ENCODE peak calls at places on chromosomes 13 and 19, in four cellular contexts. One of them, this sample, is unnamed. For H3K27me3, the result is how much of the 10 kb centered on the place peaks cover.

GRCh38 chr13:29902632-29903305 is 52.4 kb upstream of the UBL3 start:
- DNase-seq in gastrocnemius medialis: no peak
- DNase-seq in thyroid gland: no peak
- DNase-seq in heart left ventricle: no peak
- DNase-seq in this sample: no peak

GRCh38 chr19:3024870-3025515 is 4.1 kb downstream of the TLE2 start:
- DNase-seq in gastrocnemius medialis: no peak
- DNase-seq in thyroid gland: no peak
- DNase-seq in heart left ventricle: no peak
- DNase-seq in this sample: no peak

GRCh38 chr13:42363941-42364612 is 92.1 kb downstream of the AKAP11 start:
- DNase-seq in gastrocnemius medialis: no peak
- DNase-seq in thyroid gland: no peak
- DNase-seq in heart left ventricle: no peak
- DNase-seq in this sample: no peak

GRCh38 chr13:21006141-21007005 is 55.0 kb downstream of the LATS2 start:
- DNase-seq in gastrocnemius medialis: no peak
- DNase-seq in thyroid gland: no peak
- DNase-seq in heart left ventricle: no peak
- DNase-seq in this sample: no peak

GRCh38 chr19:17209126-17210036 is 5.8 kb upstream of the USE1 start:
- DNase-seq in gastrocnemius medialis: no peak
- DNase-seq in thyroid gland: no peak
- DNase-seq in heart left ventricle: no peak
- DNase-seq in this sample: no peak

GRCh38 chr19:55156202-55157063 is 1.1 kb downstream of the TNNI3 start:
- DNase-seq in gastrocnemius medialis: no peak
- DNase-seq in thyroid gland: peak
- DNase-seq in heart left ventricle: peak
- DNase-seq in this sample: no peak

GRCh38 chr19:7912697-7913564 is 1.7 kb upstream of the TGFBR3L start:
- DNase-seq in gastrocnemius medialis: no peak
- DNase-seq in thyroid gland: no peak
- DNase-seq in heart left ventricle: no peak
- DNase-seq in this sample: no peak

GRCh38 chr13:101408154-101408553 is 8.2 kb downstream of the NALCN start:
- DNase-seq in gastrocnemius medialis: no peak
- DNase-seq in thyroid gland: no peak
- DNase-seq in heart left ventricle: no peak
- DNase-seq in this sample: no peak

GRCh38 chr19:3098141-3098514 is 4.0 kb downstream of the GNA11 start:
- DNase-seq in gastrocnemius medialis: no peak
- DNase-seq in thyroid gland: no peak
- DNase-seq in heart left ventricle: peak
- DNase-seq in this sample: no peak

GRCh38 chr13:72696590-72696989 is 30.8 kb downstream of the MZT1 start:
- DNase-seq in gastrocnemius medialis: no peak
- DNase-seq in thyroid gland: no peak
- DNase-seq in heart left ventricle: no peak
- DNase-seq in this sample: no peak

GRCh38 chr13:46633416-46633815 is 80.4 kb downstream of the LRCH1 start:
- DNase-seq in gastrocnemius medialis: no peak
- DNase-seq in thyroid gland: no peak
- DNase-seq in heart left ventricle: no peak
- DNase-seq in this sample: no peak

GRCh38 chr13:110638814-110639806 is 23.8 kb downstream of the NAXD start:
- DNase-seq in gastrocnemius medialis: no peak
- DNase-seq in thyroid gland: no peak
- DNase-seq in heart left ventricle: no peak
- DNase-seq in this sample: no peak

GRCh38 chr13:25943666-25944065 is 108.2 kb downstream of the SHISA2 start:
- DNase-seq in gastrocnemius medialis: no peak
- DNase-seq in thyroid gland: no peak
- DNase-seq in heart left ventricle: no peak
- DNase-seq in this sample: no peak

GRCh38 chr19:8045872-8046568 is 6.5 kb upstream of the CCL25 start:
- DNase-seq in gastrocnemius medialis: no peak
- DNase-seq in thyroid gland: no peak
- DNase-seq in heart left ventricle: no peak
- DNase-seq in this sample: no peak

GRCh38 chr13:21120191-21120590 is 56.2 kb downstream of the SKA3 start:
- DNase-seq in gastrocnemius medialis: no peak
- DNase-seq in thyroid gland: no peak
- DNase-seq in heart left ventricle: no peak
- DNase-seq in this sample: no peak

GRCh38 chr13:67148219-67148583 is 81.9 kb downstream of the PCDH9 start:
- DNase-seq in gastrocnemius medialis: no peak
- DNase-seq in thyroid gland: no peak
- DNase-seq in heart left ventricle: no peak
- DNase-seq in this sample: no peak

GRCh38 chr13:108597943-108598342 is 31.5 kb upstream of the MYO16 start:
- DNase-seq in gastrocnemius medialis: no peak
- DNase-seq in thyroid gland: no peak
- DNase-seq in heart left ventricle: no peak
- DNase-seq in this sample: no peak

GRCh38 chr13:65901723-65902122 is 1328.4 kb downstream of the PCDH9 start:
- DNase-seq in gastrocnemius medialis: no peak
- DNase-seq in thyroid gland: no peak
- DNase-seq in heart left ventricle: no peak
- DNase-seq in this sample: no peak

GRCh38 chr19:1684573-1684912 is 32.1 kb upstream of the TCF3 start:
- DNase-seq in gastrocnemius medialis: no peak
- DNase-seq in thyroid gland: no peak
- DNase-seq in heart left ventricle: no peak
- DNase-seq in this sample: no peak

GRCh38 chr19:1685046-1685445 is 32.6 kb upstream of the TCF3 start:
- DNase-seq in gastrocnemius medialis: no peak
- DNase-seq in thyroid gland: no peak
- DNase-seq in heart left ventricle: no peak
- DNase-seq in this sample: no peak

GRCh38 chr19:1683869-1684572 is 31.6 kb upstream of the TCF3 start:
- DNase-seq in gastrocnemius medialis: no peak
- DNase-seq in thyroid gland: no peak
- DNase-seq in heart left ventricle: no peak
- DNase-seq in this sample: no peak

GRCh38 chr19:1678073-1678472 is 25.7 kb upstream of the TCF3 start:
- DNase-seq in gastrocnemius medialis: no peak
- DNase-seq in thyroid gland: no peak
- DNase-seq in heart left ventricle: no peak
- DNase-seq in this sample: no peak

GRCh38 chr19:1680976-1681375 is 28.6 kb upstream of the TCF3 start:
- DNase-seq in gastrocnemius medialis: no peak
- DNase-seq in thyroid gland: no peak
- DNase-seq in heart left ventricle: no peak
- DNase-seq in this sample: no peak
- H3K27me3 ChIP-seq in gastrocnemius medialis: half or more
- H3K27me3 ChIP-seq in thyroid gland: under half
- H3K27me3 ChIP-seq in heart left ventricle: under half
- H3K27me3 ChIP-seq in this sample: under half

GRCh38 chr13:40287428-40287827 is 379.0 kb downstream of the FOXO1 start:
- DNase-seq in gastrocnemius medialis: no peak
- DNase-seq in thyroid gland: no peak
- DNase-seq in heart left ventricle: no peak
- DNase-seq in this sample: no peak

GRCh38 chr13:40285634-40286033 is 380.8 kb downstream of the FOXO1 start:
- DNase-seq in gastrocnemius medialis: no peak
- DNase-seq in thyroid gland: no peak
- DNase-seq in heart left ventricle: no peak
- DNase-seq in this sample: no peak

GRCh38 chr13:40288259-40288658 is 378.2 kb downstream of the FOXO1 start:
- DNase-seq in gastrocnemius medialis: no peak
- DNase-seq in thyroid gland: peak
- DNase-seq in heart left ventricle: no peak
- DNase-seq in this sample: no peak

GRCh38 chr13:40283666-40284065 is 382.8 kb downstream of the FOXO1 start:
- DNase-seq in gastrocnemius medialis: no peak
- DNase-seq in thyroid gland: no peak
- DNase-seq in heart left ventricle: no peak
- DNase-seq in this sample: no peak
- TF ChIP-seq POLR2A in gastrocnemius medialis: no peak
- TF ChIP-seq POLR2A in thyroid gland: no peak
- TF ChIP-seq POLR2A in heart left ventricle: no peak
- TF ChIP-seq POLR2A in this sample: no peak

GRCh38 chr19:15584095-15584494 is 30.9 kb upstream of the CYP4F8 start:
- DNase-seq in gastrocnemius medialis: no peak
- DNase-seq in thyroid gland: no peak
- DNase-seq in heart left ventricle: no peak
- DNase-seq in this sample: no peak
- H3K27me3 ChIP-seq in gastrocnemius medialis: under half
- H3K27me3 ChIP-seq in thyroid gland: under half
- H3K27me3 ChIP-seq in heart left ventricle: under half
- H3K27me3 ChIP-seq in this sample: under half

DNA sequence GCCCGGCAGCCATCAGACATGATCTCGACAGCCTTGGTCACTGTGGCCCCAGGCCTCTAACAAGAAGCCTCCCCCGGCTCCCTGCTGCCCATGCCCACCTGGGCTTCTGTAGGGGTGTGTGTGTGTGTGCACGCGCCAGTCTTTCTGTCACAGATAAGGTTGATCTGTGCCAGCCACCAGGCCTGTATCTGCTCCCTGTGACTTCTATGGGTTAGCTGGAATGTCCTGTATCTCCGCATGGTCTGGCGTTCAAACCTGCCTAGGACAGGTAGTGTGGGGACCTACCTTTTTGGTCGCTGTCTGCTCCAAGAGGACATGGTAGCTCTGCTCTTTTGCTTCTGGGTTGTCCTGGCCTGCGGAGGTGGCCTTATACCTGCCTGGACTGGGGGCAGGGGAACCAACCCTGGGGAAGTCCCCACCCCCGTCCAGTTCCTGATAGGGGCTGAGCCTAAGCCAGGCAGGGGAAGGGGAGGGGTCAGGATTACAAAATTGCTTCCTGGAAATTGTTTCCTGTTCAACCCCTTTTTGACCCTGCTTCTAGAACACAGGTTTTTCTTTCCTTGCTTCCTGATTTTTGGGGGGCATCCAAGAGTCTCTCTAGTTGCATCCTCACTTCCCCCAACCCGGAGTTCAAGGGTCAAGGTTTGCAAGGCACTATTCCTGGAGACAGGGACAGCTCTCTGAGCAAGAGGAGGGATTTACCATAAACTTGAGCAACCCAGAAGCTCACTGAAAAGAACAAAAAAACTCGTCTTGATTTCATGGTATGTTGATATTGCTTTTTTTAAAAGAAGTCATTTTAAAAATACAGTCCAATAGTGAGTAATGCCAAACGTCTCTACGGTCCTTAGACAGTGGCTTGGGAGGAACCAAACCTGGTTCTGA is at the start of gene LRG1:
- DNase-seq in gastrocnemius medialis: no peak
- DNase-seq in thyroid gland: peak
- DNase-seq in heart left ventricle: no peak
- DNase-seq in this sample: no peak
- TF ChIP-seq POLR2A in gastrocnemius medialis: no peak
- TF ChIP-seq POLR2A in thyroid gland: no peak
- TF ChIP-seq POLR2A in heart left ventricle: no peak
- TF ChIP-seq POLR2A in this sample: peak

GRCh38 chr19:35352177-35352447 is 4.4 kb downstream of the FFAR1 start:
- DNase-seq in gastrocnemius medialis: no peak
- DNase-seq in thyroid gland: no peak
- DNase-seq in heart left ventricle: no peak
- DNase-seq in this sample: no peak

GRCh38 chr19:35352448-35353304 is 5.0 kb downstream of the FFAR1 start:
- DNase-seq in gastrocnemius medialis: no peak
- DNase-seq in thyroid gland: peak
- DNase-seq in heart left ventricle: peak
- DNase-seq in this sample: no peak

GRCh38 chr19:35350591-35350990 is 2.9 kb downstream of the FFAR1 start:
- DNase-seq in gastrocnemius medialis: no peak
- DNase-seq in thyroid gland: no peak
- DNase-seq in heart left ventricle: no peak
- DNase-seq in this sample: no peak

GRCh38 chr19:35349614-35350521 is 2.2 kb downstream of the FFAR1 start:
- DNase-seq in gastrocnemius medialis: no peak
- DNase-seq in thyroid gland: no peak
- DNase-seq in heart left ventricle: no peak
- DNase-seq in this sample: no peak

DNA sequence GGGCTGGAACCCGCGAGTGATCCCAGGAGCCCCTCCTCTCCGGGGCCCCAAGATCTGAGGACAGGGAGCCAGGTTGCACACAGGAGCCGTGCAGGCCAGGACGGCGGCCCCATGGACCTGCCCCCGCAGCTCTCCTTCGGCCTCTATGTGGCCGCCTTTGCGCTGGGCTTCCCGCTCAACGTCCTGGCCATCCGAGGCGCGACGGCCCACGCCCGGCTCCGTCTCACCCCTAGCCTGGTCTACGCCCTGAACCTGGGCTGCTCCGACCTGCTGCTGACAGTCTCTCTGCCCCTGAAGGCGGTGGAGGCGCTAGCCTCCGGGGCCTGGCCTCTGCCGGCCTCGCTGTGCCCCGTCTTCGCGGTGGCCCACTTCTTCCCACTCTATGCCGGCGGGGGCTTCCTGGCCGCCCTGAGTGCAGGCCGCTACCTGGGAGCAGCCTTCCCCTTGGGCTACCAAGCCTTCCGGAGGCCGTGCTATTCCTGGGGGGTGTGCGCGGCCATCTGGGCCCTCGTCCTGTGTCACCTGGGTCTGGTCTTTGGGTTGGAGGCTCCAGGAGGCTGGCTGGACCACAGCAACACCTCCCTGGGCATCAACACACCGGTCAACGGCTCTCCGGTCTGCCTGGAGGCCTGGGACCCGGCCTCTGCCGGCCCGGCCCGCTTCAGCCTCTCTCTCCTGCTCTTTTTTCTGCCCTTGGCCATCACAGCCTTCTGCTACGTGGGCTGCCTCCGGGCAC is 3.9 kb downstream of the FFAR1 start:
- DNase-seq in gastrocnemius medialis: no peak
- DNase-seq in thyroid gland: no peak
- DNase-seq in heart left ventricle: no peak
- DNase-seq in this sample: no peak
- H3K27me3 ChIP-seq in gastrocnemius medialis: under half
- H3K27me3 ChIP-seq in thyroid gland: under half
- H3K27me3 ChIP-seq in heart left ventricle: under half
- H3K27me3 ChIP-seq in this sample: under half

DNA sequence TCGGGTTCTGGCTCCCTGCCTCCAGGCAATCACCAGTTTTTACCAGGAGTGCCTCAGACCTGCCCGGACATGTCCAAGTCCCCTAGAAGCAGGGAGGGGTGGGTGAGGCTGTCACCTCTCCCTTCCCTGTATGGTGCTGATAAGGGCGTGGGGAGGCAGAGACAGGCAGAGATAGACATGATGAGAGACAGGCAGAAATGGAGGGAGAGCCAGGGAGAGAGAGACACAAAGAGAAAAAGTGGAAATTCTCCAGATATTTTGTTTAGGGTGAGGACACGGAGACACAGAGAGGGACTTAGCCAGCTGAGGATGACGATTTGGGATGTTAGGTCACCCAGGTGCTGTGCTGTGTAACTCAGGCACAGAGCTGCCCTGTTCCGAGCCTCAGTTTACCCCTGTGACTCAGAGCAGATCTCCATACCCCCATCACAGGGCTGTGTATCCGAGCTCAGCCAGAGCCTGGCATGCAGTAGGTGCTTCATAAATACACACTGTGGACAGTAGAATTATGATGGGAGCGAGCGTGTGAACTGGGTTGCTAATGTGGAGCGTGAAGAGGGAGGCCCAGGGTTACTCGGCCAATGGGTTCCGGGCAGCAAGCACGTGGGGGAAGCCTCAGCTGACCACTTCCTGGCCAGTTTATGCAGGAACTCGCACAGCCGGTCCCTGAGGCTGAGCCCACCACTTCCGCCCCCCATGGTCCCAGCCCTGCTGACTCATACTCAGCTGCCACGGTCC is 11.9 kb upstream of the GDF15 start:
- DNase-seq in gastrocnemius medialis: peak
- DNase-seq in thyroid gland: peak
- DNase-seq in heart left ventricle: peak
- DNase-seq in this sample: peak
- TF ChIP-seq POLR2A in gastrocnemius medialis: peak
- TF ChIP-seq POLR2A in thyroid gland: no peak
- TF ChIP-seq POLR2A in heart left ventricle: no peak
- TF ChIP-seq POLR2A in this sample: peak